ENCODE peak calls at places on chromosomes 13 and 19, in ten cellular contexts. Z is suprapubic skin, A is Peyer's patch, R is adrenal gland, T is body of pancreas, C is upper lobe of left lung, X is tibial nerve, Q is uterus, I is ovary, M is heart left ventricle. U is an unnamed sample.

GRCh38 chr13:21762512-21762911 is 91.6 kb downstream of the FGF9 start:
- DNase-seq in C (no peak), Q (no peak), T (no peak), M (no peak), A (no peak), I (no peak), X (no peak), Z (no peak), R (no peak), U (no peak)

GRCh38 chr19:53123400-53123799 is 9.3 kb downstream of the ZNF415 start:
- DNase-seq in Z (no peak), R (peak; percentile 62), Q (no peak), I (no peak), X (no peak), M (no peak), A (no peak), T (no peak), C (peak; percentile 38), U (no peak)

GRCh38 chr19:5470264-5470671 is 15.1 kb downstream of the ZNRF4 start:
- DNase-seq in X (no peak), T (no peak), A (no peak), C (no peak), R (no peak), Z (no peak), I (no peak), Q (no peak), M (no peak), U (no peak)

GRCh38 chr19:3386447-3387234 is 20.3 kb downstream of the NFIC start:
- DNase-seq in Q (no peak), M (peak; percentile 83), R (no peak), Z (no peak), C (peak; percentile 45), A (no peak), T (no peak), X (no peak), I (no peak), U (no peak)

GRCh38 chr19:47111081-47111589 is 2.4 kb downstream of the ZC3H4 start:
- DNase-seq in Q (peak; percentile 30), M (no peak), X (no peak), A (peak; percentile 50), C (peak; percentile 81), T (peak; percentile 34), Z (no peak), I (peak; percentile 52), R (peak; percentile 36), U (no peak)

GRCh38 chr19:49852631-49853126 is 1.7 kb downstream of the PTOV1 start:
- DNase-seq in Z (no peak), I (no peak), Q (no peak), R (no peak), T (no peak), A (no peak), C (no peak), M (no peak), X (no peak), U (no peak)

GRCh38 chr19:49888478-49888901 is 8.2 kb downstream of the IL4I1 start:
- DNase-seq in T (no peak), I (no peak), M (no peak), R (no peak), Z (no peak), A (no peak), C (peak; percentile 75), Q (no peak), X (no peak), U (no peak)

GRCh38 chr13:95797016-95797415 is 120.1 kb downstream of the DNAJC3 start:
- DNase-seq in T (no peak), M (no peak), Q (no peak), A (no peak), R (no peak), Z (no peak), C (no peak), X (no peak), I (no peak), U (no peak)

GRCh38 chr13:65653548-65654078 is 1576.5 kb downstream of the PCDH9 start:
- DNase-seq in C (no peak), Q (no peak), I (no peak), Z (no peak), A (no peak), M (no peak), T (no peak), X (no peak), R (no peak), U (no peak)

GRCh38 chr13:53201454-53202225 is 173.0 kb downstream of the OLFM4 start:
- DNase-seq in Z (peak; percentile 75), X (no peak), Q (no peak), I (peak; percentile 22), M (no peak), A (no peak), T (peak; percentile 6), R (no peak), C (peak; percentile 86), U (no peak)

GRCh38 chr13:49996951-49997895 is at the start of gene TRIM13:
- DNase-seq in R (peak; percentile 88), M (peak; percentile 93), T (peak; percentile 92), X (peak; percentile 92), Q (peak; percentile 90), I (peak; percentile 91), A (peak; percentile 91), Z (peak; percentile 93), C (peak; percentile 94), U (peak; percentile 87)

GRCh38 chr19:6528544-6529121 is 2.2 kb upstream of the TNFSF9 start:
- DNase-seq in Z (no peak), Q (peak; percentile 28), A (peak; percentile 66), X (no peak), M (peak; percentile 74), T (peak; percentile 48), R (peak; percentile 38), C (no peak), I (no peak), U (no peak)

GRCh38 chr19:13834308-13834790 is 39.1 kb downstream of the ZSWIM4 start:
- DNase-seq in M (no peak), T (no peak), A (no peak), R (no peak), X (no peak), C (no peak), I (no peak), Q (no peak), Z (no peak), U (peak; percentile 46)

GRCh38 chr19:35791814-35792279 is 16.5 kb downstream of the ARHGAP33 start:
- DNase-seq in T (no peak), A (no peak), Q (no peak), I (no peak), M (no peak), X (no peak), Z (peak; percentile 60), R (no peak), C (no peak), U (no peak)

DNA sequence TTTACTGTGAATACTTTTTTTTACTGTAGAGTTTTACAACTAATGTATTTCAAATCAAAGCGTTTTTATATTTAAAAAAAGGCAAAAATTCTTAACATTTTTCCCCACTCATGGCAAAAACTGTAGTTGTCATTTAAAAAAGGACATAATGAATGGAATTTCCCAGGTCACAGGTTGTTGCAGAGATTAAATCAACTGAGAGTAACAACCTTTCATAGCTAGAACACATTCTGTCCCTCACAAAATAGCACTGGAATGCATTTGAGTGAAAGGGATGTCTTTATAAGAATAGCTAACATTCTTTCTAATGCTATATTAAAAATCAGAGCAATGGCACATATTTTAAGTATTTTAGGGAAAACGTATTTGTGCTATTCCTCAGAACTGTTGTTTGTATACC is 1393.3 kb upstream of the ATXN8OS start:
- DNase-seq in I (no peak), R (no peak), Q (no peak), Z (no peak), T (no peak), A (no peak), C (no peak), M (no peak), X (no peak), U (no peak)
- H3K4me3 ChIP-seq in I (no peak overlapping the region), R (no peak overlapping the region), Q (no peak overlapping the region), Z (no peak overlapping the region), T (no peak overlapping the region), A (no peak overlapping the region), C (no peak overlapping the region), M (no peak overlapping the region), X (no peak overlapping the region), U (no peak overlapping the region)

GRCh38 chr13:97076898-97077297 is 82.6 kb upstream of the OXGR1 start:
- DNase-seq in A (no peak), C (no peak), I (no peak), X (no peak), R (no peak), M (no peak), Z (no peak), T (peak; percentile 9), Q (no peak), U (no peak)
- TF ChIP-seq POLR2A in A (no peak), C (no peak), I (no peak), X (no peak), R (no peak), M (no peak), Z (no peak), T (no peak), Q (no peak), U (no peak)

GRCh38 chr19:48629599-48630288 is 7.4 kb downstream of the DBP start:
- DNase-seq in R (peak; percentile 86), Z (no peak), C (peak; percentile 87), T (no peak), X (no peak), Q (peak; percentile 60), I (peak; percentile 91), M (peak; percentile 75), A (no peak), U (no peak)

GRCh38 chr19:48632692-48633147 is 4.5 kb downstream of the DBP start:
- DNase-seq in A (no peak), M (no peak), Q (no peak), X (no peak), R (peak; percentile 37), Z (no peak), T (no peak), C (no peak), I (peak; percentile 20), U (no peak)

GRCh38 chr19:48629297-48629598 is 7.9 kb downstream of the DBP start:
- DNase-seq in Q (no peak), X (no peak), A (no peak), I (no peak), M (no peak), Z (no peak), C (peak; percentile 84), T (no peak), R (peak; percentile 50), U (no peak)

GRCh38 chr19:48630289-48631036 is 6.7 kb downstream of the DBP start:
- DNase-seq in A (no peak), I (peak; percentile 81), X (no peak), Q (peak; percentile 74), C (peak; percentile 88), Z (no peak), T (peak; percentile 65), R (peak; percentile 81), M (peak; percentile 90), U (no peak)

DNA sequence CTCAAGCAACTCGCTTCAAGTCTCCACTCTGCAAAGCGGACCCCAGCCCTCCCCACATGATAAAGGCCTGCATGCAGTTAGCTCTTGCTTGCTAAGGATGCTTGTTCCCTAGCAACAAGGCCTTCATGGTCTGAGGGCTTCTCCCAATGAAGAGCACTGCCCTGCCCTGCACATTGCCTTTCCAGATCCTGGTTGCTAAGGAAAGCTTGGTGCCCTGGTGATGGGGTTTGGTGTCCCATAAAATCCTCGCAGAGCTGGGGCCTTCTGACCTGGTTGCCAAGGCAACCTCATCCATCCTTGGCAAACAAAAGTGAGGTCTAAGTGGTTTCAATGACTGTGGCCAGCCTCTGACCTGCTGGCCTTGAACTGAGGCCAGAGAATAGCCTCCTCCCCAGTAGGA is 5.9 kb downstream of the DBP start:
- DNase-seq in Q (no peak), A (no peak), M (no peak), X (no peak), T (no peak), C (no peak), I (peak; percentile 40), R (no peak), Z (no peak), U (no peak)
- H3K4me3 ChIP-seq in Q (no peak overlapping the region), A (no peak overlapping the region), M (no peak overlapping the region), X (no peak overlapping the region), T (no peak overlapping the region), C (no peak overlapping the region), I (no peak overlapping the region), R (no peak overlapping the region), Z (no peak overlapping the region), U (no peak overlapping the region)

GRCh38 chr19:41501854-41502253 is 58.9 kb downstream of the ERICH4 start:
- DNase-seq in M (no peak), R (no peak), I (no peak), Z (no peak), C (no peak), Q (no peak), A (no peak), X (no peak), T (no peak), U (no peak)
- TF ChIP-seq POLR2A in M (no peak), R (no peak), I (no peak), Z (no peak), C (no peak), Q (no peak), A (no peak), X (no peak), T (no peak), U (no peak)